ENCODE peak calls at places on chromosomes 11 and 22, in five cellular contexts. One of them, this sample, is unnamed.

GRCh38 chr22:36332623-36333331 is 55.0 kb downstream of the MYH9 start:
- DNase-seq in endothelial cell of umbilical vein: peak
- DNase-seq in stomach: peak
- DNase-seq in right lobe of liver: no peak
- DNase-seq in heart left ventricle: no peak
- DNase-seq in this sample: peak

GRCh38 chr22:27370987-27371386 is 430.6 kb downstream of the MN1 start:
- DNase-seq in endothelial cell of umbilical vein: no peak
- DNase-seq in stomach: no peak
- DNase-seq in right lobe of liver: no peak
- DNase-seq in heart left ventricle: no peak
- DNase-seq in this sample: no peak

GRCh38 chr11:10118830-10119229 is 175.2 kb downstream of the SBF2 start:
- DNase-seq in endothelial cell of umbilical vein: peak
- DNase-seq in stomach: no peak
- DNase-seq in right lobe of liver: no peak
- DNase-seq in heart left ventricle: no peak
- DNase-seq in this sample: no peak

GRCh38 chr22:21631025-21631424 is 1.2 kb upstream of the YDJC start:
- DNase-seq in endothelial cell of umbilical vein: no peak
- DNase-seq in stomach: no peak
- DNase-seq in right lobe of liver: no peak
- DNase-seq in heart left ventricle: no peak
- DNase-seq in this sample: no peak

GRCh38 chr11:126465573-126466287 is 110.2 kb downstream of the ST3GAL4 start:
- DNase-seq in endothelial cell of umbilical vein: no peak
- DNase-seq in stomach: peak
- DNase-seq in right lobe of liver: no peak
- DNase-seq in heart left ventricle: no peak
- DNase-seq in this sample: no peak

GRCh38 chr11:44615913-44616806 is 50.7 kb downstream of the CD82 start:
- DNase-seq in endothelial cell of umbilical vein: no peak
- DNase-seq in stomach: no peak
- DNase-seq in right lobe of liver: peak
- DNase-seq in heart left ventricle: no peak
- DNase-seq in this sample: no peak

GRCh38 chr11:125892994-125893393 is 5.5 kb downstream of the HYLS1 start:
- DNase-seq in endothelial cell of umbilical vein: no peak
- DNase-seq in stomach: no peak
- DNase-seq in right lobe of liver: no peak
- DNase-seq in heart left ventricle: no peak
- DNase-seq in this sample: no peak

GRCh38 chr11:28649922-28650321 is 541.7 kb downstream of the METTL15 start:
- DNase-seq in endothelial cell of umbilical vein: peak
- DNase-seq in stomach: no peak
- DNase-seq in right lobe of liver: no peak
- DNase-seq in heart left ventricle: no peak
- DNase-seq in this sample: no peak

GRCh38 chr11:124793466-124794278 is 6.5 kb downstream of the MSANTD2 start:
- DNase-seq in endothelial cell of umbilical vein: peak
- DNase-seq in stomach: no peak
- DNase-seq in right lobe of liver: no peak
- DNase-seq in heart left ventricle: no peak
- DNase-seq in this sample: peak

GRCh38 chr11:57473208-57473930 is 13.0 kb downstream of the RTN4RL2 start:
- DNase-seq in endothelial cell of umbilical vein: no peak
- DNase-seq in stomach: no peak
- DNase-seq in right lobe of liver: no peak
- DNase-seq in heart left ventricle: no peak
- DNase-seq in this sample: peak

GRCh38 chr11:61756452-61757212 is 4.2 kb downstream of the MYRF start:
- DNase-seq in endothelial cell of umbilical vein: peak
- DNase-seq in stomach: peak
- DNase-seq in right lobe of liver: peak
- DNase-seq in heart left ventricle: no peak
- DNase-seq in this sample: peak

GRCh38 chr11:29224739-29225384 is 792.0 kb downstream of the KCNA4 start:
- DNase-seq in endothelial cell of umbilical vein: no peak
- DNase-seq in stomach: no peak
- DNase-seq in right lobe of liver: no peak
- DNase-seq in heart left ventricle: no peak
- DNase-seq in this sample: no peak

GRCh38 chr22:20106205-20106848 is 9.6 kb upstream of the RANBP1 start:
- DNase-seq in endothelial cell of umbilical vein: no peak
- DNase-seq in stomach: no peak
- DNase-seq in right lobe of liver: no peak
- DNase-seq in heart left ventricle: peak
- DNase-seq in this sample: no peak

GRCh38 chr11:126495806-126496205 is 140.3 kb downstream of the ST3GAL4 start:
- DNase-seq in endothelial cell of umbilical vein: no peak
- DNase-seq in stomach: no peak
- DNase-seq in right lobe of liver: no peak
- DNase-seq in heart left ventricle: no peak
- DNase-seq in this sample: no peak

GRCh38 chr11:64249563-64250405 is 1.5 kb upstream of the PLCB3 start:
- DNase-seq in endothelial cell of umbilical vein: no peak
- DNase-seq in stomach: no peak
- DNase-seq in right lobe of liver: no peak
- DNase-seq in heart left ventricle: no peak
- DNase-seq in this sample: peak

GRCh38 chr22:33851985-33852384 is 68.3 kb downstream of the LARGE1 start:
- DNase-seq in endothelial cell of umbilical vein: no peak
- DNase-seq in stomach: peak
- DNase-seq in right lobe of liver: no peak
- DNase-seq in heart left ventricle: no peak
- DNase-seq in this sample: no peak

GRCh38 chr22:38786631-38787030 is 7.3 kb downstream of the DNAL4 start:
- DNase-seq in endothelial cell of umbilical vein: no peak
- DNase-seq in stomach: no peak
- DNase-seq in right lobe of liver: no peak
- DNase-seq in heart left ventricle: no peak
- DNase-seq in this sample: no peak

GRCh38 chr22:27996981-27997380 is 77.9 kb upstream of the PITPNB start:
- DNase-seq in endothelial cell of umbilical vein: no peak
- DNase-seq in stomach: no peak
- DNase-seq in right lobe of liver: no peak
- DNase-seq in heart left ventricle: no peak
- DNase-seq in this sample: no peak

GRCh38 chr11:69638941-69639681 is 1.8 kb upstream of the CCND1 start:
- DNase-seq in endothelial cell of umbilical vein: peak
- DNase-seq in stomach: peak
- DNase-seq in right lobe of liver: peak
- DNase-seq in heart left ventricle: peak
- DNase-seq in this sample: peak

GRCh38 chr11:75911459-75911858 is 96.4 kb downstream of the UVRAG start:
- DNase-seq in endothelial cell of umbilical vein: no peak
- DNase-seq in stomach: no peak
- DNase-seq in right lobe of liver: no peak
- DNase-seq in heart left ventricle: no peak
- DNase-seq in this sample: no peak

GRCh38 chr11:83437939-83438338 is 151.8 kb upstream of the CCDC90B start:
- DNase-seq in endothelial cell of umbilical vein: no peak
- DNase-seq in stomach: no peak
- DNase-seq in right lobe of liver: no peak
- DNase-seq in heart left ventricle: no peak
- DNase-seq in this sample: no peak

GRCh38 chr11:69554849-69555248 is 73.4 kb downstream of the LINC01488 start:
- DNase-seq in endothelial cell of umbilical vein: no peak
- DNase-seq in stomach: no peak
- DNase-seq in right lobe of liver: no peak
- DNase-seq in heart left ventricle: no peak
- DNase-seq in this sample: no peak

GRCh38 chr22:38706101-38706884 is 549 bp downstream of the GTPBP1 start:
- DNase-seq in endothelial cell of umbilical vein: peak
- DNase-seq in stomach: peak
- DNase-seq in right lobe of liver: peak
- DNase-seq in heart left ventricle: peak
- DNase-seq in this sample: peak

GRCh38 chr11:11849127-11849746 is 7.5 kb downstream of the USP47 start:
- DNase-seq in endothelial cell of umbilical vein: peak
- DNase-seq in stomach: peak
- DNase-seq in right lobe of liver: peak
- DNase-seq in heart left ventricle: peak
- DNase-seq in this sample: peak

GRCh38 chr11:9280655-9281301 is 15.6 kb upstream of the DENND5A start:
- DNase-seq in endothelial cell of umbilical vein: peak
- DNase-seq in stomach: peak
- DNase-seq in right lobe of liver: no peak
- DNase-seq in heart left ventricle: no peak
- DNase-seq in this sample: peak

GRCh38 chr22:19942071-19942885 is 660 bp upstream of the TXNRD2 start:
- DNase-seq in endothelial cell of umbilical vein: peak
- DNase-seq in stomach: no peak
- DNase-seq in right lobe of liver: peak
- DNase-seq in heart left ventricle: peak
- DNase-seq in this sample: peak

GRCh38 chr11:59801981-59802638 is 8.5 kb downstream of the MRPL16 start:
- DNase-seq in endothelial cell of umbilical vein: peak
- DNase-seq in stomach: no peak
- DNase-seq in right lobe of liver: no peak
- DNase-seq in heart left ventricle: peak
- DNase-seq in this sample: no peak

GRCh38 chr22:39996732-39997131 is 2.0 kb downstream of the FAM83F start:
- DNase-seq in endothelial cell of umbilical vein: peak
- DNase-seq in stomach: no peak
- DNase-seq in right lobe of liver: no peak
- DNase-seq in heart left ventricle: no peak
- DNase-seq in this sample: no peak

GRCh38 chr22:39994046-39994565 is 648 bp upstream of the FAM83F start:
- DNase-seq in endothelial cell of umbilical vein: no peak
- DNase-seq in stomach: no peak
- DNase-seq in right lobe of liver: no peak
- DNase-seq in heart left ventricle: no peak
- DNase-seq in this sample: peak

GRCh38 chr22:39992088-39992826 is 2.5 kb upstream of the FAM83F start:
- DNase-seq in endothelial cell of umbilical vein: no peak
- DNase-seq in stomach: no peak
- DNase-seq in right lobe of liver: no peak
- DNase-seq in heart left ventricle: no peak
- DNase-seq in this sample: no peak

GRCh38 chr22:39995346-39996252 is 845 bp downstream of the FAM83F start:
- DNase-seq in endothelial cell of umbilical vein: no peak
- DNase-seq in stomach: peak
- DNase-seq in right lobe of liver: peak
- DNase-seq in heart left ventricle: no peak
- DNase-seq in this sample: peak

DNA sequence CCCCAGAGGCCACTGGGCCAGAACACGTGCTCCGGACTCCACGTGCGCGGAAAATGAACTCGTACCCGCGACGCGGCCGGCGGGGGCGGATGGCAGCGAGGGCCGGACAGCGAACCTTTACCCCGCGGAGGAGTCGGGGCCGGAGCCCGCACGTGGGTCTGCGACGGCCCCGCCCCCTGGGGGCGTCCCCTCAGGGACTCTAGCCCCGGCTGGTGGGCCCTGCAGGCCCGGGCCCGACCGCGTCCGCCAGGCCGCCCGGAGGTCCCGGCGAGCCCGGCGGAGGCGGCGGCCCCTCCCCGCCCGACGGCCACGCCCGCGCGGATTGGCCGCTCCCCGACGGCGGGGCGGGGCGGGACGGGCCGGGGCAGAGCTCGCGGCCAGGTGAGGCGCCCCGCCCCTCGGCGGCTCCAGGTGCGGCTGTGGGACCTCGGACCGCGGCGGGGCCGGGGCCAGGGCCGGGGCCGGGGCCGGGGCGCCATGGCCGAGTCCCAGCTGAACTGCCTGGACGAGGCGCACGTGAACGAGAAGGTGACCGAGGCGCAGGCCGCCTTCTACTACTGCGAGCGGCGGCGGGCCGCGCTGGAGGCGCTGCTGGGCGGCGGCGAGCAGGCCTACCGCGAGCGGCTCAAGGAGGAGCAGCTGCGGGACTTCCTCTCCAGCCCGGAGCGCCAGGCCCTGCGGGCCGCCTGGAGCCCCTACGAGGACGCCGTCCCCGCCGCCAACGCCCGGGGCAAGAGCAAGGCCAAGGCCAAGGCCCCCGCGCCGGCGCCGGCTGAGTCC is at the start of gene FAM83F:
- DNase-seq in endothelial cell of umbilical vein: no peak
- DNase-seq in stomach: peak
- DNase-seq in right lobe of liver: peak
- DNase-seq in heart left ventricle: no peak
- DNase-seq in this sample: peak
- TF ChIP-seq POLR2A in endothelial cell of umbilical vein: no peak
- TF ChIP-seq POLR2A in stomach: no peak
- TF ChIP-seq POLR2A in right lobe of liver: no peak
- TF ChIP-seq POLR2A in heart left ventricle: no peak
- TF ChIP-seq POLR2A in this sample: peak

GRCh38 chr11:65503923-65504670 is 5.3 kb downstream of the MALAT1 start:
- DNase-seq in endothelial cell of umbilical vein: peak
- DNase-seq in stomach: no peak
- DNase-seq in right lobe of liver: no peak
- DNase-seq in heart left ventricle: no peak
- DNase-seq in this sample: no peak
- TF ChIP-seq POLR2A in endothelial cell of umbilical vein: peak
- TF ChIP-seq POLR2A in stomach: no peak
- TF ChIP-seq POLR2A in right lobe of liver: no peak
- TF ChIP-seq POLR2A in heart left ventricle: no peak
- TF ChIP-seq POLR2A in this sample: peak

DNA sequence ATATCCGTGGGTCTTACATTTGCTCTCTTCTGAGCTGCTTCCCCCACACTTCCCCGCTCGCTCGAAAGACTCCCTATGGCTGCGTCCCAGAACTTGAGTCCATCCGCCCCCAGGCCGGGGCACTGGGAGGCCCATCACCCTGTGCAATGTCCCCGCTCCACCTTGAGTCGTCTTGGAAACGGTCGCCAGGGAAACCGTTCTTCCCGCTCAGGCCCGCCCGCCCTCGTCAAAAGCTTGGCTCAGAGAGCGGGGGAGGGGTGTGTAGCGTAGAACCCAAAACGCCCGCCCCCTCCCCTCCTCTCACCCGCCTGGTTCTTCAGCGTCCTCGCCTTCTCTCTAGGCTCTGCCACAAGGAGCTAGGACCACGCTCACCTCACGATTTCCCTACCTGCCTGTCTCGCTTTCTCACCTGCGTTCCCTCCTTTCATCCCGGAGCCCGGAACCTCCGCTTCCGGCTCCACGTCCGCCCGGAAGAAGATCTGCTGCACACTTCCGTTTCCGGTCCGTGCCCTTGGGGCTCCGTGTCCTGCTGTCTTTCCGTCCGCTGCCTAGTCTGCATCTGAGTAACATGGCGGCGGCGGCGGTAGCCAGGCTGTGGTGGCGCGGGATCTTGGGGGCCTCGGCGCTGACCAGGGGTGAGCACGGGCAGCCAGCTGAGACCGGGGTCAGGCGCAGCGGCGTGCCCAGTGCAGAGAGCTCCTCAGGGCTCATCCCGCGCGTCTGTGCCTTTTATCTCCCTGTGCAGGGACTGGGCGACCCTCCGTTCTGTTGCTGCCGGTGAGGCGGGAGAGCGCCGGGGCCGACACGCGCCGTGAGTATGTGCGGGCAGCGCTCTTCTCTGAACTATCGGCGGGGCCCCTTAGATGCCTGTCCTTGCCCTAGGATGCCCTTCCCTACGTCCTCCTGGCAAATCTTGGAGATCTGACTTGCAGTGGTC is at the start of the genes KBTBD4 and NDUFS3:
- DNase-seq in endothelial cell of umbilical vein: peak
- DNase-seq in stomach: peak
- DNase-seq in right lobe of liver: peak
- DNase-seq in heart left ventricle: peak
- DNase-seq in this sample: peak
- TF ChIP-seq POLR2A in endothelial cell of umbilical vein: peak
- TF ChIP-seq POLR2A in stomach: no peak
- TF ChIP-seq POLR2A in right lobe of liver: peak
- TF ChIP-seq POLR2A in heart left ventricle: no peak
- TF ChIP-seq POLR2A in this sample: peak

GRCh38 chr11:34916014-34916809 is at the start of the genes APIP and PDHX:
- DNase-seq in endothelial cell of umbilical vein: peak
- DNase-seq in stomach: peak
- DNase-seq in right lobe of liver: peak
- DNase-seq in heart left ventricle: peak
- DNase-seq in this sample: peak
- TF ChIP-seq POLR2A in endothelial cell of umbilical vein: peak
- TF ChIP-seq POLR2A in stomach: no peak
- TF ChIP-seq POLR2A in right lobe of liver: peak
- TF ChIP-seq POLR2A in heart left ventricle: peak
- TF ChIP-seq POLR2A in this sample: peak